ENCODE peak calls at places on chromosomes 1 and 21, in five cellular contexts. D, R, N, Z and G are unnamed samples.
A peak's percentile ranks its signal among the peaks of the same experiment; 100 is the strongest.

GRCh38 chr1:16900771-16901170 is 5.0 kb downstream of the RNU1-2 start:
- DNase-seq in D (no peak), R (no peak), N (no peak), Z (no peak), G (no peak)

GRCh38 chr1:52947490-52947889 is 20.4 kb downstream of the SCP2 start:
- DNase-seq in D (no peak), R (no peak), N (no peak), Z (no peak), G (no peak)

GRCh38 chr21:15121097-15121654 is 56.4 kb upstream of the NRIP1 start:
- DNase-seq in D (no peak), R (no peak), N (no peak), Z (no peak), G (no peak)

GRCh38 chr1:29682171-29682917 is 446.0 kb downstream of the PTPRU start:
- DNase-seq in D (no peak), R (no peak), N (no peak), Z (no peak), G (no peak)

GRCh38 chr1:111658622-111659021 is 39.0 kb downstream of the RAP1A start:
- DNase-seq in D (no peak), R (no peak), N (no peak), Z (no peak), G (no peak)

GRCh38 chr1:51750218-51750617 is 128.3 kb downstream of the NRDC start:
- DNase-seq in D (no peak), R (no peak), N (no peak), Z (no peak), G (no peak)

GRCh38 chr21:43864806-43865470 is at the start of gene AGPAT3:
- DNase-seq in D (no peak), R (no peak), N (no peak), Z (no peak), G (no peak)

GRCh38 chr21:15400905-15401304 is 328.9 kb upstream of the USP25 start:
- DNase-seq in D (no peak), R (no peak), N (no peak), Z (no peak), G (no peak)

GRCh38 chr1:42298520-42298919 is 36.5 kb downstream of the FOXJ3 start:
- DNase-seq in D (no peak), R (no peak), N (no peak), Z (no peak), G (no peak)

GRCh38 chr21:40635336-40635735 is 211.6 kb downstream of the DSCAM start:
- DNase-seq in D (no peak), R (no peak), N (no peak), Z (no peak), G (no peak)

GRCh38 chr1:246795906-246796694 is 71.9 kb downstream of the SCCPDH start:
- DNase-seq in D (peak; percentile 26), R (no peak), N (no peak), Z (no peak), G (no peak)

GRCh38 chr1:60715970-60716369 is 366.4 kb upstream of the NFIA start:
- DNase-seq in D (no peak), R (no peak), N (no peak), Z (no peak), G (no peak)
- TF ChIP-seq CTCF in D (no peak), R (no peak), N (no peak), Z (no peak), G (no peak)

GRCh38 chr1:236124965-236125364 is 17.4 kb upstream of the GPR137B start:
- DNase-seq in D (no peak), R (no peak), N (no peak), Z (no peak), G (no peak)
- TF ChIP-seq CTCF in D (no peak), R (no peak), N (no peak), Z (peak; percentile 10), G (no peak)

GRCh38 chr1:26189751-26190275 is 589 bp upstream of the CATSPER4 start:
- DNase-seq in D (no peak), R (no peak), N (no peak), Z (no peak), G (no peak)

GRCh38 chr1:26189331-26189730 is 1.1 kb upstream of the CATSPER4 start:
- DNase-seq in D (no peak), R (no peak), N (no peak), Z (no peak), G (no peak)

GRCh38 chr1:26188477-26188876 is 1.9 kb upstream of the CATSPER4 start:
- DNase-seq in D (no peak), R (no peak), N (no peak), Z (no peak), G (no peak)

GRCh38 chr1:26191739-26192138 is 1.3 kb downstream of the CATSPER4 start:
- DNase-seq in D (no peak), R (no peak), N (no peak), Z (no peak), G (no peak)

GRCh38 chr1:26190373-26190987 is at the start of gene CATSPER4:
- DNase-seq in D (no peak), R (no peak), N (no peak), Z (no peak), G (no peak)
- TF ChIP-seq CTCF in D (peak; percentile 17), R (peak; percentile 32), N (peak; percentile 21), Z (peak; percentile 43), G (no peak)

GRCh38 chr1:154466879-154467767 is 34.9 kb upstream of the TDRD10 start:
- DNase-seq in D (no peak), R (no peak), N (no peak), Z (no peak), G (no peak)
- TF ChIP-seq CTCF in D (no peak), R (peak; percentile 14), N (peak; percentile 6), Z (peak; percentile 64), G (no peak)

GRCh38 chr1:45134468-45134873 is 71.9 kb downstream of the ZSWIM5 start:
- DNase-seq in D (no peak), R (no peak), N (no peak), Z (no peak), G (no peak)
- TF ChIP-seq CTCF in D (no peak), R (no peak), N (no peak), Z (no peak), G (no peak)